ENCODE peak calls at places on chromosomes 11 and 22, in four cellular contexts. M is K562, O is WTC11, P is GM12878. Z is an unnamed sample.
A peak's percentile ranks its signal among the peaks of the same experiment; 100 is the strongest.

GRCh38 chr11:5210376-5210885 is 9.9 kb upstream of the OR51V1 start:
- DNase-seq in M (no peak), O (no peak), P (no peak), Z (no peak)

GRCh38 chr22:17943533-17944204 is 80.7 kb downstream of the MICAL3 start:
- DNase-seq in O (no peak), P (no peak), M (no peak), Z (no peak)

GRCh38 chr22:22462813-22463567 is 45.6 kb downstream of the ZNF280B start:
- DNase-seq in O (no peak), P (no peak), M (peak; percentile 81), Z (peak; percentile 6)

GRCh38 chr11:14904745-14905103 is 12.7 kb upstream of the CYP2R1 start:
- DNase-seq in P (no peak), O (peak; percentile 91), M (no peak), Z (no peak)

GRCh38 chr11:12110201-12110713 is at the start of gene MICAL2:
- DNase-seq in M (peak; percentile 97), O (peak; percentile 85), P (peak; percentile 23), Z (peak; percentile 64)

GRCh38 chr11:44775366-44776356 is 48.9 kb downstream of the TSPAN18 start:
- DNase-seq in O (peak; percentile 78), P (no peak), M (peak; percentile 85), Z (peak; percentile 39)

GRCh38 chr22:38867496-38868285 is 4.3 kb downstream of the CBX6 start:
- DNase-seq in P (no peak), M (no peak), O (no peak), Z (no peak)

GRCh38 chr22:30903876-30904460 is 64.6 kb downstream of the MORC2 start:
- DNase-seq in M (no peak), O (no peak), P (no peak), Z (no peak)

DNA sequence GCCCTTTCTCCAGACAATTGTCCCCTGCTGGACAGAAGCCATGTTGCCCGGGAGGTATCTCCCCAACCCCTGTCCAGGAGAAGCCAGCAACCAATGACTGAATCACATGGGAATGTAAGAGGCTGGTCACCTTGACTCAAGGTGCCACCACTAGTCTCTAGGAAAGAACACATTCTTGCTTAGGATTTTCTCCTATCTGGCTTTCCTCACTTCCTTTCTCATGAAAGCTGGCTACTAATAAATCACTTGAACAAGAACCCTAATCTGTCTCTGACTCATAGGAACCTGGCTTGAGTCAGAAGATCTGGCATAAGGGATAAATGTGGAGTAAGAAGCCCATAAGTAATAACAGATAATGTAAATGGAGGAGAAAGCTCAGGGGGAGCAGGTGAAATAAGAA is 101.4 kb upstream of the C11orf87 start:
- DNase-seq in O (no peak), P (no peak), M (no peak), Z (no peak)
- TF ChIP-seq CBFB in O (no peak), P (no peak), M (no peak), Z (no peak)

GRCh38 chr11:31902706-31903105 is 91.6 kb upstream of the PAX6 start:
- DNase-seq in O (no peak), P (no peak), M (no peak), Z (no peak)
- TF ChIP-seq CBFB in O (no peak), P (no peak), M (no peak), Z (no peak)

DNA sequence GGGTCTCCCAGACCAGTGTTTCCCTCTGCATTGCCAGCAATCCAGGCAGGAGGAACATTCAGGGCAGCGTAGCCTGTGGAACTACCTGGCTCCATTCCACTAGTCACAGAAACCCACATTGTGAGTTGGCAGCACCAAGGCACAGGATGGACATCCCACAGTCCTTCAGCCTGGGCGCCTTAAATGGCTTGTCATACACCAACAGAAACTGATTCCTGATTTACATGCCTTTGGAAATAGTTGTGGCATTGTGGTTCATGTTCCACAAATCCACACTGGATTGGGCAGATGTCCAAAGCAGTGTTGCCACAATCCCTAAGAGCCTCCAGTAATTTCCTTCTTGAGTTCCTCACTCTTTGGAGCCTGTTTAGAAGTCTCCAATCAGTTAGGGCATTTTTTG is 225.6 kb downstream of the BLID start:
- DNase-seq in O (no peak), P (no peak), M (no peak), Z (no peak)
- TF ChIP-seq CBFB in O (no peak), P (no peak), M (no peak), Z (no peak)

GRCh38 chr11:65599955-65600246 is 4.3 kb upstream of the KCNK7 start:
- DNase-seq in M (no peak), P (no peak), O (no peak), Z (no peak)
- TF ChIP-seq CBFB in M (no peak), P (no peak), O (no peak), Z (no peak)

DNA sequence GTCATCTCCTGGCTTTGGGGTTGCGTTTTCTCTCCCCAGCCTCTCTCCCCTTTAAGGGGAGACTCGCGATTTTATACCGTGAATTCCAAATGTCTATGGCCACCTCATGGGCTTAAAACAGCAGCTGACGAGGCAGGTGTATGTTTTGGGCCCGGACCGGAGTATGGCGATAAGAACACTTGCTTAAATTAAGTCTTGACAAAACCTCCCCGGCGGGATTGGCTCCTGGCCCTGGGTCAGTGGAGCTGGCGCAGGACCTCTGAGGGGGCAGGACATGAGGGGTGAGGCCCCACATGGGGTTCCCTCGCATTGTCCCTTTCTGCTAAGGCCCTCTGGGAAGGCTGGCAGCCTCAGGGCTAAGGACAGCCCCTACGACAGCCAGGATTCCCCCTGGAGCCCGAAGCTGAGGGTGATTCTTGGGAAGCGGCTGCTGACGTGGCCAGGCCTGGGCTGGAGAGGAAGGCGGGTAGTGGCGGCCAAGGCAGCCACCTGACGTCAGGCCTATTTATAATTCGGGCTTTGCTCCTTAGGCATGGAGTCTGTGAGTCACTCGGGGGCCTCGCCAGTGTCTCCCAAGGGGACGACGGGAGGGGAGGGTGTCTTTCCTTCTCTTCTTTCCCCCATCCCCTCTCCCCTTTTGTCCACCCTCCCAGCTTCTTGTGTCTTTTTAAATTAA is 12.7 kb downstream of the MYO18B start:
- DNase-seq in P (no peak), O (no peak), M (no peak), Z (no peak)
- TF ChIP-seq CBFB in P (no peak), O (no peak), M (no peak), Z (no peak)

DNA sequence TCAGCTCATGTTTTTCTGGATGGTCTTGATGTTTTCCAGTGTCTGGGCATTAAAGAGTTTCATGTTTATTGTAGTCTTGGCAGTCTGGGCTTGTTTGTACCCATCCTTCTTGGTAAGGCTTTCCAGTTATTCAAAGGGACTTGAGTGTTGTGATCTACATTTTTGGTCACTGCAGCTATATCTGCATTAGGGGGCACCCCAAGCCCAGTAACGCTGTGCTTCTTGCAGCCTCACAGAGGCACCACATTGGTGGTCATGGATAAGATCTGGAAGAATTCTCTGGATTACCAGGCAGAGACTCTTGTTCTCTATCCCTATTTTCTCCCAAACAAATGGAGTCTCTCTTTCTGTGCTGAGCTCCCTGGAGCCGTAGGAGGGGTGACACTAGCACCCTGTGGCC is 451.5 kb upstream of the FAT3 start:
- DNase-seq in P (no peak), M (no peak), O (peak; percentile 54), Z (no peak)
- TF ChIP-seq CBFB in P (no peak), M (no peak), O (no peak), Z (no peak)

GRCh38 chr11:59776210-59777066 is 21.3 kb downstream of the STX3 start:
- DNase-seq in P (no peak), M (peak; percentile 30), O (no peak), Z (peak; percentile 90)
- TF ChIP-seq CBFB in P (no peak), M (no peak), O (no peak), Z (no peak)

DNA sequence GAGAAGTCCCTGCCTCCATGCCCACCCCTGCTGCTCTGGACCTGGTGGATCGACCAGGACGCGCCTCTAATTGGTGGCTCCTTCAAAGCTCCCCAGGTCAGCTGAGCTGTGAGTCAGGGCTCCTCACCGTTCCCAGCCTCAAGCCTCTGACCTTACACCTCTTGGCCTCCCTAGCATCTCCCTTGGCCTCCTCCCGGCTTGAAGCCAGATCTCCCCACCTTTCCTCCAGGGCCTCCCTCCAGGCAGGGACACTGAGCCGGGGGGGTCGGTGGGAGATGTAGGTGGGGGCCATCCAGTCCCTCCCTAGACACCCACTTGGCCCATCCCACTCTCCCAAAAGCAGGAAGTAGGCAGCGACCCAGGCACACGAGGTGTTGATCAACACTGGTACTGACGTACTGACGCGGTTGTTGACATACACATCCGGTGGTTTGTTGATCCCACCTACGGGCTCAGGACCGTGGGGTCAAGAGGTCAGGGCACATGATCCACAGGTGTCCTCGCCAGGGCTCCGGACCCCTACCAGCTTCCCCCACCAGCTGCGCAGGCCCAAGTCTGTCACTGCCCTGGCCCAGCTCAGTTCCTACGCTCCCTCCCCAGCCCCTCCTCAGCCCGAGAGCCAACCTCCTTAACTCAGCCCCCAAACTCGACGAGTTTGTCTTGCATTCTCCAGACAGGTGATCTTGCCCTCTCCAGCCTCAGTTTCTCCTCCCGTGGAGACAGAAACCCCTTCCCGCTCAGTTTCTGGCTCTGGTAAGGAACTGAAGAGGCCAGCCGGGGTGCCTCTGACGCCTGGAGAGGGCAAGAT is 765 bp downstream of the ATG2A start:
- DNase-seq in P (no peak), M (peak; percentile 66), O (no peak), Z (peak; percentile 55)
- TF ChIP-seq CBFB in P (no peak), M (no peak), O (no peak), Z (no peak)

Z was measured in HepG2.